ENCODE peak calls at places on chromosomes 5 and 9, in seven cellular contexts. W, M, S, Y, J, U and I are unnamed samples.

GRCh38 chr9:114930063-114930812 is at the start of gene TNFSF8:
- DNase-seq in S (no peak), Y (no peak), W (no peak), U (no peak), J (no peak), M (no peak), I (no peak)

GRCh38 chr9:89677696-89678393 is 73.0 kb downstream of the GADD45G start:
- DNase-seq in W (no peak), M (no peak), J (peak), S (no peak), U (peak), Y (no peak), I (no peak)

GRCh38 chr5:34499001-34499734 is 157.0 kb upstream of the RAI14 start:
- DNase-seq in M (no peak), Y (no peak), S (no peak), U (no peak), W (peak), J (no peak), I (no peak)

GRCh38 chr5:154652746-154653417 is 102.3 kb upstream of the LARP1 start:
- DNase-seq in M (no peak), S (no peak), J (no peak), U (no peak), W (no peak), Y (no peak), I (no peak)

GRCh38 chr5:69493235-69493925 is 790 bp downstream of the OCLN start:
- DNase-seq in M (peak), U (peak), J (peak), S (no peak), W (no peak), Y (no peak), I (peak)

GRCh38 chr9:6384732-6385131 is 28.3 kb upstream of the UHRF2 start:
- DNase-seq in W (no peak), M (no peak), U (no peak), J (no peak), Y (no peak), S (no peak), I (no peak)

GRCh38 chr9:124810513-124811355 is 33.8 kb downstream of the OLFML2A start:
- DNase-seq in M (no peak), W (no peak), J (peak), U (peak), Y (peak), S (no peak), I (no peak)

GRCh38 chr9:129283705-129284606 is 105.9 kb upstream of the IER5L start:
- DNase-seq in J (peak), W (no peak), S (no peak), Y (no peak), U (no peak), M (no peak), I (no peak)

GRCh38 chr5:109570362-109570874 is 119.3 kb upstream of the MAN2A1 start:
- DNase-seq in U (no peak), Y (no peak), W (no peak), S (no peak), J (no peak), M (no peak), I (no peak)

GRCh38 chr5:43215073-43215631 is 23.1 kb downstream of the NIM1K start:
- DNase-seq in U (no peak), M (no peak), Y (no peak), S (no peak), J (no peak), W (no peak), I (no peak)

GRCh38 chr9:2159521-2160417 is 144.6 kb downstream of the SMARCA2 start:
- DNase-seq in Y (no peak), M (no peak), U (no peak), W (no peak), S (no peak), J (no peak), I (no peak)

GRCh38 chr9:79559501-79560181 is 12.1 kb upstream of the TLE4 start:
- DNase-seq in U (peak), M (no peak), S (no peak), Y (no peak), J (no peak), W (no peak), I (no peak)

GRCh38 chr5:170467000-170467707 is 36.7 kb upstream of the KCNIP1 start:
- DNase-seq in M (no peak), U (no peak), W (no peak), Y (no peak), S (no peak), J (peak), I (no peak)
- TF ChIP-seq TAF1 in M (no peak), U (no peak), W (no peak), Y (no peak), S (no peak), J (no peak), I (no peak)

GRCh38 chr9:126170286-126170823 is 156.3 kb upstream of the MVB12B start:
- DNase-seq in Y (no peak), J (no peak), W (no peak), U (no peak), M (no peak), S (no peak), I (no peak)
- TF ChIP-seq TAF1 in Y (no peak), J (no peak), W (no peak), U (no peak), M (no peak), S (no peak), I (no peak)

GRCh38 chr9:131287366-131287765 is 2.2 kb upstream of the PLPP7 start:
- DNase-seq in U (no peak), W (no peak), S (no peak), Y (no peak), M (no peak), J (peak), I (no peak)

GRCh38 chr9:131288217-131288616 is 1.3 kb upstream of the PLPP7 start:
- DNase-seq in Y (no peak), U (no peak), W (no peak), M (no peak), S (no peak), J (no peak), I (no peak)

GRCh38 chr9:131290767-131291370 is 1.3 kb downstream of the PLPP7 start:
- DNase-seq in Y (no peak), W (no peak), J (no peak), M (no peak), U (no peak), S (no peak), I (no peak)

GRCh38 chr9:131290039-131290766 is 680 bp downstream of the PLPP7 start:
- DNase-seq in Y (no peak), S (no peak), U (peak), W (no peak), J (no peak), M (no peak), I (no peak)

DNA sequence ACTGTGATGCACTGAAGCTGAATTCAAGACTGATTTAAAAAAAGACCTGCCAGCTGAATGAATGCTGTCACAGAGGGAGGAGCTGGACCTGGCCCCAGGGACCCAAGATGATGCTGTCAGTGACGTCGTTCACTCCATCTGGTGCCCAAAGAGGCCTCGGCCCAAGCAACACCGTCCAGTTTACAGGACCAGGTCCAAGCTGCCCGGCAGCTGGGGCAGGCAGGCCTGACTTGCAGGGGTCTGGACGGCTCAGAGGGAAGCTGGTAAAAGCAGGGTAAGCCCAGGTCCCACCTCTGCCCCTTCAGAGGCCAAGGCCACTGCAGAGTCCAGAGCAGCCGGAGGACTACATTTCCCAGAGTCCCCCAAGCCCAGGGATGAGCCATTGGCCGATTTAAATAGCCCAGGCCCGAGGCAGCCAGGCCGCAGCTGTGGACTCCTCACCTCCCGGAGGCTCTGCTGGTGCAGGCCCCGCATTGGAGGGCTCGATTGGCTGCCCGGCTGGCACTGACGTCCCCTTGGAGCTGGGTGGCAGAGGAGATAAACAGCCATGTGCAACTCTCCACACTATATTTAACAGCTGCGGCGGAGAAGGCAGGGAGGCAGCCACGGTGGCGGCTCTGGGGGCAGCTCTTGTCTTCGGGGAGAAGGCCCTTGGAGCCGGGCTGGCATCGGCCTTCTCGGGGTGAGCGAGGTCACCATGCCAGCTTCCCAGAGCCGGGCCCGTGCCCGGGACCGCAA is at the start of gene PLPP7:
- DNase-seq in U (peak), S (peak), W (no peak), J (peak), M (peak), Y (peak), I (peak)
- TF ChIP-seq TAF1 in U (peak), S (no peak), W (no peak), J (no peak), M (no peak), Y (no peak), I (no peak)

GRCh38 chr9:119938871-119939270 is 569.6 kb upstream of the BRINP1 start:
- DNase-seq in U (no peak), W (no peak), S (no peak), J (no peak), Y (no peak), M (no peak), I (no peak)
- TF ChIP-seq TAF1 in U (no peak), W (no peak), S (no peak), J (no peak), Y (no peak), M (no peak), I (no peak)